ENCODE peak calls at places on chromosomes 2 and 18, in six cellular contexts. S is left ventricle myocardium inferior; F is fibroblast of lung; L is stomach; G is CD4-positive, alpha-beta memory T cell; X is tibial nerve. W is an unnamed sample. For H3K36me3 and H3K4me1, the result is how much of the 10 kb centered on the place peaks cover.

GRCh38 chr2:32484907-32485306 is 128.1 kb downstream of the BIRC6 start:
- DNase-seq in S (no peak), F (peak), L (no peak), G (no peak), X (peak), W (no peak)

GRCh38 chr18:33708876-33709275 is 130.9 kb downstream of the ASXL3 start:
- DNase-seq in S (no peak), F (no peak), L (no peak), G (no peak), X (no peak), W (no peak)

GRCh38 chr18:57088883-57089282 is 58.0 kb upstream of the BOD1L2 start:
- DNase-seq in S (no peak), F (no peak), L (no peak), G (no peak), X (no peak), W (no peak)

GRCh38 chr2:206105541-206105940 is 19.6 kb upstream of the INO80D start:
- DNase-seq in S (no peak), F (no peak), L (no peak), G (no peak), X (no peak), W (no peak)

GRCh38 chr2:141348481-141348880 is 782.3 kb downstream of the LRP1B start:
- DNase-seq in S (no peak), F (peak), L (no peak), G (no peak), X (no peak), W (no peak)

GRCh38 chr2:215644233-215644929 is 208.5 kb upstream of the FN1 start:
- DNase-seq in S (no peak), F (no peak), L (no peak), G (no peak), X (no peak), W (no peak)

GRCh38 chr2:207167129-207167923 is 1.6 kb upstream of the KLF7 start:
- DNase-seq in S (no peak), F (peak), L (no peak), G (no peak), X (peak), W (no peak)

GRCh38 chr2:96400049-96401000 is 64.8 kb downstream of the NCAPH start:
- DNase-seq in S (no peak), F (no peak), L (no peak), G (no peak), X (no peak), W (no peak)

GRCh38 chr2:65120990-65121693 is 8.8 kb downstream of the RAB1A start:
- DNase-seq in S (no peak), F (no peak), L (no peak), G (no peak), X (no peak), W (no peak)

GRCh38 chr2:162029287-162029901 is 44.6 kb downstream of the DPP4 start:
- DNase-seq in S (peak), F (peak), L (peak), G (no peak), X (no peak), W (no peak)

GRCh38 chr2:177285892-177286715 is 21.6 kb upstream of the NFE2L2 start:
- DNase-seq in S (no peak), F (no peak), L (no peak), G (no peak), X (no peak), W (no peak)

GRCh38 chr18:58998421-58999203 is 133.9 kb downstream of the ZNF532 start:
- DNase-seq in S (peak), F (peak), L (no peak), G (no peak), X (peak), W (peak)

GRCh38 chr2:19435815-19436214 is 77.4 kb upstream of the OSR1 start:
- DNase-seq in S (no peak), F (no peak), L (no peak), G (no peak), X (no peak), W (no peak)

GRCh38 chr18:36354989-36355388 is 57.5 kb downstream of the FHOD3 start:
- DNase-seq in S (no peak), F (no peak), L (no peak), G (no peak), X (no peak), W (no peak)

GRCh38 chr2:205948883-205949282 is 137.1 kb downstream of the INO80D start:
- DNase-seq in S (no peak), F (no peak), L (no peak), G (no peak), X (no peak), W (no peak)

GRCh38 chr2:69375494-69376353 is 11.3 kb downstream of the GFPT1 start:
- DNase-seq in S (no peak), F (peak), L (no peak), G (peak), X (no peak), W (no peak)

GRCh38 chr2:69309336-69310048 is 77.5 kb downstream of the GFPT1 start:
- DNase-seq in S (peak), F (peak), L (no peak), G (peak), X (no peak), W (peak)

GRCh38 chr2:76257802-76258201 is 547.1 kb upstream of the GCFC2 start:
- DNase-seq in S (no peak), F (no peak), L (no peak), G (no peak), X (no peak), W (no peak)

GRCh38 chr2:118249531-118249930 is 161.3 kb downstream of the INSIG2 start:
- DNase-seq in S (no peak), F (no peak), L (no peak), G (no peak), X (no peak), W (no peak)

GRCh38 chr2:204862809-204863208 is 317.5 kb downstream of the PARD3B start:
- DNase-seq in S (no peak), F (no peak), L (no peak), G (no peak), X (no peak), W (no peak)

GRCh38 chr2:46134531-46135229 is 162.5 kb upstream of the EPAS1 start:
- DNase-seq in S (peak), F (peak), L (no peak), G (no peak), X (peak), W (peak)

DNA sequence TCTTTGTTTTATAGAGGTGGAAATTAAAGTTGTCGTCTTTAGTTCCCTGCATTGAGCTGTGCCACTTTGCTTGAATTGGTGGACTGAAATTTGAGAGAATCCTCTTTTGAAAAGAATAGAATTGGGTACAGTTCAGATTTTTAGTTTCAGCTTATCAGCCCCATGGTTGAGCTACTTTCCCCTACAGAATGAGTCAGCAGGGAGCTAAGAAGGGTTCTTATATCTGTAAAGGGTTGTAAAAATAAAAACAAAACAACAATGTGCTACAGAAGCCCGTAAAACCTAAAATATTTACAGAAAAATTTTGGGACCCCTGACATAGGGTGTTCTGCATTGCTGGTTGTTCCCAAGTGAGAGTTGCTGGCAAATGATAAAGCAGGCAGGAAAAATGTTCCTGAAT is 12.6 kb downstream of the SLC20A1 start:
- DNase-seq in S (no peak), F (no peak), L (no peak), G (no peak), X (no peak), W (no peak)
- H3K36me3 ChIP-seq in S (half or more), F (under half), L (half or more), G (half or more), X (half or more), W (half or more)

DNA sequence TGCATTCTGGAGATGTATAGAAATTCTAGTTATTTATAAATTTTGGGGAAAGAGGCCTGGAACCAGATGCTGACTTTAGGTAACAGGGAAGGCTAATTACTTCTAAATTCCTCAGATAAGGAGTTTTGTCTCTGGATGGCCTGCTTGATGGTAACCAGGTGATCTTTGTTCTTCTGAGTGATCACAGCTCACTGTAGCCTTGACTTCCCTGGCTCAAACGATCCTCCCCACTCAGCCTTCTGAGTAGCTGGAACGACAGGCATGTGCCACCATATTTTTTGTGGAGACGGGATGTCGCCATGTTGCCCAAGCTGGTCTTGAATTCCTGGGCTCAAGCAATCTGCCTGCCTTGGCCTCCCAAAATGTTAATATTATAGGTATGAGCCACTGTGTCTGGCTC is 54.4 kb upstream of the MSH6 start:
- DNase-seq in S (no peak), F (no peak), L (no peak), G (no peak), X (no peak), W (no peak)
- H3K4me1 ChIP-seq in S (under half), F (under half), L (under half), G (under half), X (under half), W (under half)

GRCh38 chr18:65937180-65937579 is 186.4 kb downstream of the CDH7 start:
- DNase-seq in S (no peak), F (no peak), L (no peak), G (no peak), X (no peak), W (no peak)
- H3K27ac ChIP-seq in S (no peak), F (no peak), L (no peak), G (no peak), X (no peak), W (no peak)

DNA sequence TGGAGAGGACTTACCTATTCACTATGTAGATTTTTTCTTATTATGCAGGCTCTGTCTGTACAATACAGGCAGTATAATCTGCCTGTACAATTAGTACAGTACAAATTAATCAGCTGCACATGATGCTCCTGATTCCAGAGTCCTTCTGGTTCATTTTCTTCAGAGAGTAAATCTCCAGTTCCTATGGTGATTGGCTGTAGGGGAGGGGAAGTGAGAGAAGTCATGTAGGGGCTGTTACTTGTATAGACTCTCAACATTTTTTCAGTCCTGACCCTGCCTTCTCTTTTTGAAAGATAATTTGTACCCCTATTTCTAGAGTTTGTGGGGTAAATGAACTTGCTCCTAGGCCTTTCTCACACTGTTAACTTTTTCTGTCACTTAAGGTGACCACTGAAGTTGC is 54.5 kb downstream of the PTPN4 start:
- DNase-seq in S (no peak), F (no peak), L (no peak), G (no peak), X (no peak), W (no peak)
- H3K36me3 ChIP-seq in S (under half), F (under half), L (under half), G (under half), X (under half), W (under half)

W was measured in tibial artery.